ENCODE peak calls at places on chromosomes 7 and 10, in six cellular contexts. U is heart left ventricle, I is A549, X is esophagus squamous epithelium, Y is uterus, P is breast epithelium. V is an unnamed sample.

GRCh38 chr7:24665564-24666294 is 91.5 kb downstream of the GSDME start:
- DNase-seq in U (no peak), I (peak), X (no peak), Y (peak), P (no peak), V (no peak)

GRCh38 chr10:48765039-48765438 is 80.4 kb downstream of the WDFY4 start:
- DNase-seq in U (no peak), I (no peak), X (no peak), Y (no peak), P (no peak), V (no peak)

GRCh38 chr10:29896053-29896452 is 163.3 kb downstream of the JCAD start:
- DNase-seq in U (no peak), I (no peak), X (no peak), Y (no peak), P (no peak), V (no peak)

GRCh38 chr7:392822-393221 is 102.9 kb downstream of the FOXL3 start:
- DNase-seq in U (no peak), I (no peak), X (no peak), Y (no peak), P (no peak), V (no peak)

GRCh38 chr7:98879198-98879988 is 1.1 kb downstream of the TRRAP start:
- DNase-seq in U (no peak), I (peak), X (no peak), Y (no peak), P (no peak), V (peak)

GRCh38 chr10:50512743-50513416 is 110.9 kb downstream of the SGMS1 start:
- DNase-seq in U (no peak), I (no peak), X (no peak), Y (no peak), P (no peak), V (no peak)

GRCh38 chr7:76512941-76513816 is 2.8 kb downstream of the UPK3B start:
- DNase-seq in U (no peak), I (peak), X (no peak), Y (no peak), P (no peak), V (no peak)

GRCh38 chr7:98418636-98419315 is 17.9 kb upstream of the BAIAP2L1 start:
- DNase-seq in U (no peak), I (peak), X (no peak), Y (no peak), P (no peak), V (no peak)

GRCh38 chr7:20578257-20578771 is 37.2 kb upstream of the ABCB5 start:
- DNase-seq in U (no peak), I (no peak), X (no peak), Y (no peak), P (no peak), V (no peak)

GRCh38 chr10:133528845-133529575 is 1.8 kb downstream of the CYP2E1 start:
- DNase-seq in U (no peak), I (no peak), X (no peak), Y (no peak), P (no peak), V (no peak)

GRCh38 chr10:118013078-118013568 is 33.6 kb downstream of the RAB11FIP2 start:
- DNase-seq in U (no peak), I (no peak), X (no peak), Y (no peak), P (no peak), V (no peak)

GRCh38 chr10:48466611-48467240 is 138.1 kb downstream of the ARHGAP22 start:
- DNase-seq in U (no peak), I (no peak), X (no peak), Y (peak), P (no peak), V (no peak)

GRCh38 chr10:24701447-24701846 is 22.2 kb downstream of the ARHGAP21 start:
- DNase-seq in U (no peak), I (no peak), X (no peak), Y (no peak), P (no peak), V (no peak)

GRCh38 chr10:62422068-62422590 is 48.0 kb downstream of the ZNF365 start:
- DNase-seq in U (no peak), I (no peak), X (no peak), Y (no peak), P (no peak), V (no peak)

GRCh38 chr7:40983106-40983505 is 719.8 kb downstream of the INHBA start:
- DNase-seq in U (no peak), I (no peak), X (no peak), Y (peak), P (no peak), V (no peak)

GRCh38 chr10:23927926-23928325 is 281.0 kb upstream of the KIAA1217 start:
- DNase-seq in U (peak), I (no peak), X (no peak), Y (no peak), P (no peak), V (no peak)

GRCh38 chr7:82109288-82109687 is 334.3 kb downstream of the CACNA2D1 start:
- DNase-seq in U (no peak), I (no peak), X (no peak), Y (no peak), P (no peak), V (no peak)

GRCh38 chr7:152602962-152603361 is 73.0 kb downstream of the XRCC2 start:
- DNase-seq in U (no peak), I (no peak), X (no peak), Y (no peak), P (no peak), V (no peak)

GRCh38 chr7:12596225-12596790 is 25.8 kb downstream of the SCIN start:
- DNase-seq in U (no peak), I (no peak), X (no peak), Y (no peak), P (no peak), V (no peak)

GRCh38 chr7:22137466-22137865 is 191.8 kb upstream of the CDCA7L start:
- DNase-seq in U (no peak), I (no peak), X (no peak), Y (no peak), P (no peak), V (no peak)

GRCh38 chr10:30865141-30865926 is 166.3 kb downstream of the ZNF438 start:
- DNase-seq in U (no peak), I (no peak), X (no peak), Y (no peak), P (no peak), V (no peak)

GRCh38 chr10:62851449-62851848 is 35.3 kb upstream of the EGR2 start:
- DNase-seq in U (no peak), I (no peak), X (no peak), Y (no peak), P (no peak), V (no peak)

GRCh38 chr10:69329721-69330178 is 51.5 kb downstream of the HK1 start:
- DNase-seq in U (no peak), I (no peak), X (no peak), Y (no peak), P (no peak), V (no peak)

GRCh38 chr10:87844837-87845623 is 18.3 kb downstream of the KLLN start:
- DNase-seq in U (no peak), I (no peak), X (no peak), Y (no peak), P (no peak), V (no peak)

GRCh38 chr7:151446412-151446811 is 6.5 kb upstream of the CRYGN start:
- DNase-seq in U (no peak), I (no peak), X (no peak), Y (peak), P (no peak), V (peak)

GRCh38 chr7:129468087-129468486 is 33.9 kb downstream of the STRIP2 start:
- DNase-seq in U (no peak), I (no peak), X (no peak), Y (no peak), P (no peak), V (no peak)

DNA sequence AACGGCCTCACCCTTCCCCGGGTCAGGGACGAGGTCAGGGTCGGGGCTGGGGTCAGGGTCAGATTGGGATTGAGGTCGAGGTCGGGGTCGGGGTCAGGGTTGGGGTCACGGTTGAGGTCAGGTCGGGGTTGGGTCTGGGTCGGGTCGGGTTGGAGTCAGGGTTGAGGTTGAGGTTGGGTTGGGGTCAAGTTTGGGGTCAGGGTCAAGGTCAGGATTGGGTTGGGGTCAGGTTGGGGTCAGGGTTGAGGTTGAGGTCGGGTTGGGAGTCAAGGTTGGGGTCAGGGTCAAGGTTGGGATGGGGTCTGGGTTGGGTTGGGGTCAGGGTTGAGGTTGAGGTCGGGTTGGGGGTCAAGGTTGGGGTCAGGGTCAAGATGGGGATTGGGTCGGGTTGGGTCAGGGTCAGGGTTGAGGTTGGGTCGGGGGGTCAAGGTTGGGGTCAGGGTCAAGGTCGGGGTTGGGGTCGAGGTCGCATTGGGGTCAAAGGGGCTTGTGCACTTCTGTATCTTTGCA is 131.4 kb downstream of the VIPR2 start:
- DNase-seq in U (no peak), I (no peak), X (no peak), Y (no peak), P (no peak), V (no peak)
- TF ChIP-seq POLR2A in U (no peak), I (no peak), X (no peak), Y (no peak), P (no peak), V (no peak)

DNA sequence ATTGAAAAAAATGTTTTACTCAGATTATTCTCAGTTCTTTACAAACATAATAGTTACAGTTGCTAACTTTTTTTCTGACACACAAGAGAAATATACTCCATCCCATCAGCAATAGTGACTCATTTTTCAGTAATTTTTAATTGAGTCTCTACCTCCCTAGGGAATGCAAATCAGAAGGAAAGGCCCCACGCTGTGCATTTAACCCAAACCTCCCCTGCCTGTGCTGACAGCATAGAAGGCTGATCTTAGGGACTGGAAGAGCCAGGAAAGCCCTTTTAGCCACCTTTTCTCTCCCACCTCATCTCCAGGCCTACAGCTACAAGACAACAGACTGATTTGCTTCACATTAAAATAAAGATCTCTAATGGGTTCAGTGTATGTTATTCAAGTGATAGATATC is 24.7 kb upstream of the PIK3CG start:
- DNase-seq in U (no peak), I (no peak), X (no peak), Y (no peak), P (no peak), V (no peak)
- H3K27ac ChIP-seq in U (no peak), I (no peak), X (no peak), Y (no peak), P (no peak), V (no peak)

GRCh38 chr7:117581424-117581823 is 101.6 kb downstream of the CFTR start:
- DNase-seq in U (no peak), I (no peak), X (no peak), Y (no peak), P (no peak), V (no peak)
- H3K4me3 ChIP-seq in U (no peak), I (no peak), X (no peak), Y (no peak), P (no peak), V (no peak)

GRCh38 chr10:132397036-132397541 is at the start of gene PWWP2B:
- DNase-seq in U (peak), I (no peak), X (no peak), Y (peak), P (no peak), V (no peak)
- TF ChIP-seq POLR2A in U (peak), I (peak), X (no peak), Y (peak), P (no peak), V (peak)

GRCh38 chr7:43152696-43153095 is 40.2 kb downstream of the HECW1 start:
- DNase-seq in U (no peak), I (no peak), X (no peak), Y (no peak), P (no peak), V (no peak)

GRCh38 chr7:43148161-43148731 is 35.8 kb downstream of the HECW1 start:
- DNase-seq in U (no peak), I (no peak), X (no peak), Y (no peak), P (no peak), V (no peak)

GRCh38 chr7:43151076-43151475 is 38.6 kb downstream of the HECW1 start:
- DNase-seq in U (no peak), I (no peak), X (no peak), Y (no peak), P (no peak), V (no peak)
- H3K27ac ChIP-seq in U (no peak), I (no peak), X (no peak), Y (no peak), P (no peak), V (no peak)

DNA sequence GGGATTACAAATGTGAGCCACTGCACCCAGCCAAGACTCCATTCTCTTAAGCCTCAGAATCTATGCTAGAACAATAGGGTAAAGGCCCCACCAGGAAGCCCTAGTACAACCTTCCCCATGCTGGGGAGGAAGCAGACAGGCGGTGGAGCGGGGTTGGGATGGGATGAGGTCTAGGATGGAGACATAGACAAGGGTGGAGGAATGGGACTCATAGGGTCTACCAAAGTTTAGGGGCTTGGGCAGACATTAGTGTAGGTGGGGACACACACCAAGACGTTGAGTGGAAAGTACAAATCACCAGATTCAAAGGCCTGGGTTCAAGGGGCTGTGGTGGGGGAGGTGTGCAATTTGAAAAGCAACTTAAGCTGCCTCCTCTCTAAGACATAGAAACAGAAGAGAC is 19.3 kb downstream of the PRSS2 start:
- DNase-seq in U (no peak), I (no peak), X (no peak), Y (no peak), P (no peak), V (no peak)
- H3K4me3 ChIP-seq in U (no peak), I (no peak), X (no peak), Y (no peak), P (no peak), V (no peak)

DNA sequence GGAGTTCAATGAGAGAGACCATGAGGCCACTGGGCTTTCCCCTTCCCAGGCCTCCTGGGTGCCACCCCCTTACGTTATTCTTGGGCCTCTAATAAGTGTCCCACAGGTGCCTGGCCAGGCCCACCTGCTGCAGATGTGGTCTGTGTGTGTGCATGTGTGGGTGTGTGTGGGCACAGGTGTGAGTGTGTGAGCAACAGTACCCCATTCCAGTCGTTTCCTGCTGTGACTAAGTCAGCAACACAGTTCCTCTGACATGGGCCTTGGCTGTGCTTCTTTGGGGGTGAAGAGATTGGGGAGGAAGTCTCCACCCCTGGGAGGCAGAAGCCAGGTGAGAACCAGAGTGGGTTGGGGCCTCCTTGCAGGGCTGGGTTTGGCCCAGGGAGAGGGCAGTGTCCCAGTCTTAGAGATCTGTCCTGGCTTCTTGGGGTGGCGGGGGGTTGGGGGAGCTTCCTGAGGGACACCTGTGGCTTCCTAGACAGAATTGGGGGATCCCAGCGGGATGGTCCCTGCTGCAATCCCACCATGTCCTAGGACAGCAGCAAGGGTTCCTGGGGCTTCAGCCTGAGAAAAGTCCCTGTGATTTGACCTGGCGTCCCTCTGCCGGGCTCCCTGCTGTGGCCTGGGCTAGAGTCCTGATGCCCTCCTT is 4.1 kb upstream of the PILRB start:
- DNase-seq in U (no peak), I (no peak), X (no peak), Y (no peak), P (no peak), V (no peak)
- TF ChIP-seq POLR2A in U (no peak), I (no peak), X (no peak), Y (no peak), P (no peak), V (no peak)

GRCh38 chr7:45100761-45101480 is 10.6 kb downstream of the TBRG4 start:
- DNase-seq in U (no peak), I (no peak), X (no peak), Y (no peak), P (no peak), V (no peak)

GRCh38 chr7:45101748-45102147 is 9.7 kb downstream of the TBRG4 start:
- DNase-seq in U (no peak), I (no peak), X (no peak), Y (no peak), P (no peak), V (no peak)

GRCh38 chr7:45103958-45104843 is 7.3 kb downstream of the TBRG4 start:
- DNase-seq in U (no peak), I (no peak), X (no peak), Y (no peak), P (no peak), V (peak)

GRCh38 chr7:45104844-45105587 is 6.5 kb downstream of the TBRG4 start:
- DNase-seq in U (no peak), I (no peak), X (no peak), Y (no peak), P (no peak), V (no peak)

GRCh38 chr7:45102785-45103712 is 8.4 kb downstream of the TBRG4 start:
- DNase-seq in U (no peak), I (no peak), X (no peak), Y (no peak), P (no peak), V (no peak)
- H3K27ac ChIP-seq in U (no peak), I (no peak), X (no peak), Y (no peak), P (no peak), V (peak)

DNA sequence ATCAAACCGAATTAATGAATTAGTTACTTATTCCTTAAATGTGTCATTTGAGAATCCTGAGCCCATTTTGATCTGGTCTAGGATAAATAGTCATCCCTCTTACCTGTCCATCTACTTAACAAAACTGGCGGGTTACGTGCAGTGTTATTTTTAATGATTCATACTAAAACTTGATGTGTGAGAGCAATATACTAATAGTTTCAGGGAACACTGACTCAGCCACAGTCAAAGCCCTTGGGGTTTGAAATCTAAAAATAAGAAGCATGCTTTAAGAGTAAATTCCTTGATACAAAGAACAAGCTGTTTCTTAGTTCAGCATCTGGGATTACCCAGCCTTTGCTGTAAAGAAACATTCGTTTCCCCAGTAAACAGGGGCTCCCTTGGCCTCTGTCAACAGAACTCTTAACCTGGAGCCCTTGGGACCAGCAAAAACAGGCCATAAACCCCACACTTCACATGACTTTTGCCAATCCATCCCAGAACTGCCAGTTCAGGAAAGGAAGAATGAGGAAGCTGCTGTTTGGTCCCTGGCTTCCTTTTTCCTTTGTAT is 370.6 kb upstream of the IGFBP3 start:
- DNase-seq in U (no peak), I (no peak), X (no peak), Y (peak), P (no peak), V (peak)
- H3K4me3 ChIP-seq in U (no peak), I (no peak), X (no peak), Y (no peak), P (no peak), V (no peak)

GRCh38 chr10:615583-616152 is 73.8 kb downstream of the DIP2C start:
- DNase-seq in U (no peak), I (no peak), X (no peak), Y (peak), P (no peak), V (no peak)
- TF ChIP-seq POLR2A in U (no peak), I (no peak), X (no peak), Y (no peak), P (no peak), V (no peak)